ENCODE peak calls at places on chromosomes 7 and 10, in six cellular contexts. I, Y, S, U, M and T are unnamed samples. For H3K9me3, the result is how much of the 10 kb centered on the place peaks cover.

GRCh38 chr7:82859106-82859850 is 303.4 kb downstream of the PCLO start:
- DNase-seq in M (no peak), I (peak), S (no peak), U (peak), Y (peak), T (no peak)

GRCh38 chr7:151249034-151249731 is 689 bp upstream of the SMARCD3 start:
- DNase-seq in Y (peak), M (no peak), U (peak), S (peak), I (no peak), T (no peak)

GRCh38 chr7:99193527-99194214 is 14.2 kb downstream of the KPNA7 start:
- DNase-seq in I (no peak), M (no peak), U (peak), Y (peak), S (no peak), T (no peak)

GRCh38 chr7:51276967-51277366 is 39.6 kb downstream of the COBL start:
- DNase-seq in M (no peak), S (no peak), U (no peak), Y (no peak), I (no peak), T (no peak)

GRCh38 chr7:122485841-122486240 is 181.3 kb upstream of the FEZF1 start:
- DNase-seq in S (no peak), U (peak), M (no peak), I (no peak), Y (peak), T (no peak)

GRCh38 chr7:121610243-121610642 is 214.1 kb upstream of the FAM3C start:
- DNase-seq in M (no peak), S (no peak), U (no peak), Y (no peak), I (no peak), T (no peak)

GRCh38 chr10:26334932-26335573 is 103.1 kb upstream of the APBB1IP start:
- DNase-seq in M (peak), I (peak), Y (peak), U (peak), S (peak), T (peak)

GRCh38 chr10:116101616-116102015 is 171.4 kb downstream of the GFRA1 start:
- DNase-seq in S (no peak), Y (peak), I (no peak), U (peak), M (no peak), T (no peak)

GRCh38 chr10:133230387-133231195 is 574 bp downstream of the UTF1 start:
- DNase-seq in S (peak), M (no peak), U (no peak), Y (no peak), I (no peak), T (no peak)

GRCh38 chr10:49254556-49255318 is 44.2 kb upstream of the C10orf71 start:
- DNase-seq in Y (no peak), M (no peak), S (no peak), I (no peak), U (no peak), T (no peak)

GRCh38 chr7:121020243-121020642 is 31.7 kb downstream of the CPED1 start:
- DNase-seq in Y (peak), I (no peak), S (no peak), M (no peak), U (peak), T (no peak)

GRCh38 chr7:55004579-55004978 is 14.2 kb upstream of the EGFR start:
- DNase-seq in M (no peak), I (no peak), S (no peak), U (no peak), Y (no peak), T (no peak)

GRCh38 chr7:86598311-86598710 is 45.4 kb upstream of the GRM3 start:
- DNase-seq in S (no peak), Y (no peak), M (peak), I (no peak), U (no peak), T (no peak)

GRCh38 chr10:17375936-17376584 is 78.3 kb downstream of the ST8SIA6 start:
- DNase-seq in Y (no peak), U (peak), I (no peak), M (peak), S (peak), T (no peak)

GRCh38 chr7:71518880-71519279 is 386.9 kb downstream of the GALNT17 start:
- DNase-seq in M (no peak), I (no peak), S (no peak), Y (no peak), U (no peak), T (no peak)

GRCh38 chr7:87599336-87599735 is 1.3 kb downstream of the ABCB1 start:
- DNase-seq in U (no peak), M (peak), I (peak), S (no peak), Y (peak), T (no peak)

GRCh38 chr10:79239930-79240713 is 107.1 kb upstream of the PPIF start:
- DNase-seq in I (no peak), U (no peak), S (peak), Y (peak), M (no peak), T (no peak)
- H2AFZ ChIP-seq in I (no peak), U (no peak), S (no peak), Y (no peak), M (no peak), T (no peak)

DNA sequence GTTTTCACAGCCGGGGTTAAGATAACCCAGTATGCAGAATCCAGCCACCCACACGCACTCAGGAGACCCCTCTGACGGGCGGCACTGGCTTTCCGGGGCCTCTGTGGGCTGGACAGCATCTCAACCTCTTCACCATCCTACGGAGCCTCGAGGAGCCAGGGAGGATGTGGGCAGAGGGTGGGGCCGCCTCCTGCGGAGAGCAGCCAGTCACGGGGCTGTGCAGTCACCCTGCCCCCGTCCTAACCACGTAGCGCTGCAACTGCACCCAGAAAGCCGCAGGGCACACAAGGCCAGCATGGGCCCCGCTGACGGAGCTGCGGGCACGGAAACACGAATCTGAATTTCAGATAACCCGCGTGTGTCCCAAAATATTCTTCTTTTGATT is 270.3 kb downstream of the ELFN1 start:
- DNase-seq in U (peak), S (peak), Y (peak), M (no peak), I (no peak), T (no peak)
- H3K9ac ChIP-seq in U (no peak), S (no peak), Y (no peak), M (no peak), I (no peak), T (no peak)

DNA sequence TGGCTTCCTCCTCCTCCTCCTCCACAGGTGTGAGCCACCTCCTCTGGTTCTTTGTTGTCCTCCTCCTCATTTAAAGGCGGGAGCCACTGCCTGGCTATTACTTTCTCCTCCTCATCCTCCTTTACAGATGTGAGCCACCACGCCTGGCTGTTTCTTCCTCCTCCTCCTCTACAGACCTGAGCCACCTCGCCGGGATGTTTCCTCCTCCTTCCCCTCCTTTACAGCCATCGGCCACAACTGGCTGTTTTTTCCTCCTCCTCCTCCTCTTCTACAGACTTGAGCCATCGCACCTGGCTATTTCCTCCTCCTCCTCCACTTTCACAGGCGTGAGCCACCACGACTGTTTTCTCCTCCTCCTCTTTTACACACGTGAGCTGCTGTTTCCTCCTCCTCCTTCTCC is 49.0 kb upstream of the ZNF479 start:
- DNase-seq in S (no peak), U (no peak), M (no peak), Y (no peak), I (no peak), T (no peak)
- H3K9me3 ChIP-seq in S (under half), U (under half), M (half or more), Y (under half), I (under half), T (under half)

DNA sequence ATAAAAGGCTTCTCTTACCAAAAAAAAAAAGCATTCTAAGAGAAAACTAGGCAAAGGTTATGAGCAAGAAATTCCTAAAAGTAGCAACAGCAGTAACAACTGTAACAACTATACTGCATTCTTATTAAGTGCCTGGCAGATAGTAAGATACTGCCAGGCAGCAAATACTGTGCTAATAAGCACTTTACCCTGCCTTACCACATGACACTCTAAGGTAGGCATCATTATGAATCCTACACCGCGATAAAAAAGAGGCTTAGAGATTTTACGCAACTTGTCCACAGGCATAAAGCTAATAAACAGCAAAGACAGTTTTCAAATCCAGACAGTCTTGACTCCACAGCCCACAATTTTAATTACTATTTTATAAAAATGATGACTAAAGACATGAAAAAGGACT is 83.2 kb downstream of the USP6NL start:
- DNase-seq in I (no peak), U (no peak), S (no peak), Y (no peak), M (no peak), T (no peak)
- H2AFZ ChIP-seq in I (no peak), U (peak), S (no peak), Y (no peak), M (no peak), T (no peak)

DNA sequence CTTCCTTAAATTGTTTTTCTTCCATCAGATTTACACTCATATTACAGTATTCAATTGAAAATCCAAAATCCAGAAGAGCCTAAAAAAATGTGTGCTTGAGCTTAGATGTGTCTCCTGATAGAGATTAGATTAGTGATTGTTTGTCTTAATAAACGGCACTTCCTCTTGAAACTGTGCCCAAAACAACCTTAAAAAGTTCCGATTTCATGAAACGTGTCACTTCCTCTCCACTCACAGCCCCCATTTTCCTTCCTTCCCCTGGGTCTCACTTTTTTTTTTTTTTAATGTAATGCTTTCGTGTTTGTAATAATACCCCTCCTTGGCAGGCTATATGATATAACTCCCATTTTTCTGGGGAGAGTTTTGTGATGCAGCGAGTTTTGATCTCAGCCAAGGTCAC is 114.8 kb upstream of the ADO start:
- DNase-seq in M (no peak), U (no peak), I (no peak), Y (no peak), S (no peak), T (no peak)
- H3K9ac ChIP-seq in M (no peak), U (no peak), I (no peak), Y (no peak), S (no peak), T (no peak)

DNA sequence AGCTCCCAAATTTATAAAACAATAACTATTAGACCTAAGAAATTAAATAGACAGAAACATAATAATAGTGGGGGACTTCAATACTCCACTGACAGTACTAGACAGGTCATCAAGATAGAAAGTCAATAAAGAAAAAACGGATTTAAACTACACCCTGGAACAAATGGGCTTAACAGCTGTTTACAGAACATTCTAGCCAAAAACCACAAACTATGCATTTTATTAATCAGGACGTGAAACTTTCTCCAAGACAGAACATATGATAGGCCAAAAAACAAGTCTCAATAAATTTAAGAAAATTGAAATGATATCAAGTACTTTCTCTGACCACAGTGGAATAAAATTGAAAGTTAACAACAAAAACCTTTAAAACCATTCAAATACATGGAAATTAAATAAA is 46.4 kb downstream of the ZNF680 start:
- DNase-seq in M (no peak), I (no peak), U (no peak), Y (no peak), S (no peak), T (no peak)
- H3K9me3 ChIP-seq in M (half or more), I (under half), U (under half), Y (under half), S (under half), T (under half)